ENCODE peak calls at places on chromosomes 1 and 21, in four cellular contexts. One of them, this sample, is unnamed.

GRCh38 chr21:41219498-41220207 is 51.7 kb downstream of the BACE2 start:
- DNase-seq in PC-3: peak; percentile 84
- DNase-seq in MM.1S: no peak
- DNase-seq in neural progenitor cell: no peak
- DNase-seq in this sample: no peak

GRCh38 chr1:62229468-62229867 is 34.8 kb downstream of the L1TD1 start:
- DNase-seq in neural progenitor cell: no peak
- DNase-seq in PC-3: no peak
- DNase-seq in MM.1S: no peak
- DNase-seq in this sample: no peak

GRCh38 chr1:1291023-1291528 is 10.8 kb downstream of the SCNN1D start:
- DNase-seq in MM.1S: no peak
- DNase-seq in neural progenitor cell: no peak
- DNase-seq in PC-3: peak; percentile 55
- DNase-seq in this sample: no peak

GRCh38 chr1:160309183-160309535 is 24.2 kb upstream of the PEX19 start:
- DNase-seq in neural progenitor cell: no peak
- DNase-seq in MM.1S: no peak
- DNase-seq in PC-3: peak; percentile 43
- DNase-seq in this sample: no peak

GRCh38 chr1:17016317-17016661 is 4.6 kb upstream of the ATP13A2 start:
- DNase-seq in PC-3: peak; percentile 50
- DNase-seq in MM.1S: no peak
- DNase-seq in neural progenitor cell: no peak
- DNase-seq in this sample: no peak

GRCh38 chr1:119870917-119871486 is 25.3 kb downstream of the ADAM30 start:
- DNase-seq in neural progenitor cell: peak; percentile 88
- DNase-seq in MM.1S: peak; percentile 31
- DNase-seq in PC-3: peak; percentile 92
- DNase-seq in this sample: peak; percentile 71

GRCh38 chr1:119005870-119006405 is 17.8 kb upstream of the TBX15 start:
- DNase-seq in PC-3: no peak
- DNase-seq in MM.1S: no peak
- DNase-seq in neural progenitor cell: no peak
- DNase-seq in this sample: no peak

GRCh38 chr1:18644469-18645171 is 14.0 kb downstream of the PAX7 start:
- DNase-seq in neural progenitor cell: no peak
- DNase-seq in MM.1S: no peak
- DNase-seq in PC-3: no peak
- DNase-seq in this sample: no peak

GRCh38 chr1:100152271-100152670 is 19.3 kb downstream of the TRMT13 start:
- DNase-seq in neural progenitor cell: no peak
- DNase-seq in MM.1S: no peak
- DNase-seq in PC-3: no peak
- DNase-seq in this sample: peak; percentile 44

GRCh38 chr1:235843458-235843857 is 23.2 kb downstream of the LYST start:
- DNase-seq in neural progenitor cell: peak; percentile 19
- DNase-seq in MM.1S: peak; percentile 25
- DNase-seq in PC-3: peak; percentile 71
- DNase-seq in this sample: peak; percentile 39

DNA sequence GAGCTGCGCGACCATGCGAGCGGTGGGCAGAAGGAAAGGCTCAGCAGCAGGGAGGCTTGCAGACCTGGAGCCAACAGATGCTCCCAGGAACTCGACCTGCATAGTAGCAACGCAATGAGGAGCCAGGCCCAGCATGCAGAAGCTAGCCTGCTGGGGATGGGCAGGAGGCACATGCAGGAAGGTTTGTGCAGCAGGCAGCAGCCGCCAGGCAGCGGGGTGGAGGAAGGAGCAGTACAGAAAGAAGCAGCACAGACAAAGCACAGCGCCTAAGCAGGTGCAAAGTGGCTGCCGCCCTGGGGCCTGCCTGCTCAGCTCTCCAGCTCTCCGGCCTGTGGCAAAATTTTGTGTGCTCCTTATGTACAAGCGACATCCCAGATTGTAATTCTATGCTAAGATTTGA is 213.5 kb upstream of the MAP1LC3C start:
- DNase-seq in neural progenitor cell: peak; percentile 58
- DNase-seq in PC-3: no peak
- DNase-seq in MM.1S: no peak
- DNase-seq in this sample: no peak
- TF ChIP-seq EZH2phosphoT487 in neural progenitor cell: no peak
- TF ChIP-seq EZH2phosphoT487 in PC-3: no peak
- TF ChIP-seq EZH2phosphoT487 in MM.1S: no peak
- TF ChIP-seq EZH2phosphoT487 in this sample: no peak

GRCh38 chr1:153646672-153647374 is 11.7 kb upstream of the SNAPIN start:
- DNase-seq in MM.1S: no peak
- DNase-seq in PC-3: no peak
- DNase-seq in neural progenitor cell: no peak
- DNase-seq in this sample: no peak

GRCh38 chr1:153649867-153650235 is 8.7 kb upstream of the SNAPIN start:
- DNase-seq in neural progenitor cell: no peak
- DNase-seq in PC-3: peak; percentile 76
- DNase-seq in MM.1S: no peak
- DNase-seq in this sample: no peak

GRCh38 chr1:153649137-153649866 is 9.2 kb upstream of the SNAPIN start:
- DNase-seq in PC-3: no peak
- DNase-seq in neural progenitor cell: no peak
- DNase-seq in MM.1S: no peak
- DNase-seq in this sample: no peak

GRCh38 chr1:153648000-153648643 is 10.4 kb upstream of the SNAPIN start:
- DNase-seq in neural progenitor cell: no peak
- DNase-seq in PC-3: no peak
- DNase-seq in MM.1S: no peak
- DNase-seq in this sample: no peak

GRCh38 chr1:153647375-153647714 is 11.2 kb upstream of the SNAPIN start:
- DNase-seq in PC-3: no peak
- DNase-seq in neural progenitor cell: no peak
- DNase-seq in MM.1S: no peak
- DNase-seq in this sample: no peak
- TF ChIP-seq CTCF in PC-3: no peak
- TF ChIP-seq CTCF in neural progenitor cell: no peak
- TF ChIP-seq CTCF in MM.1S: no peak
- TF ChIP-seq CTCF in this sample: no peak

GRCh38 chr1:245677446-245678240 is 522.9 kb downstream of the KIF26B start:
- DNase-seq in PC-3: no peak
- DNase-seq in MM.1S: no peak
- DNase-seq in neural progenitor cell: no peak
- DNase-seq in this sample: no peak

GRCh38 chr1:245671349-245671748 is 516.6 kb downstream of the KIF26B start:
- DNase-seq in MM.1S: no peak
- DNase-seq in neural progenitor cell: no peak
- DNase-seq in PC-3: no peak
- DNase-seq in this sample: no peak

GRCh38 chr1:245673920-245674414 is 519.2 kb downstream of the KIF26B start:
- DNase-seq in MM.1S: peak; percentile 15
- DNase-seq in PC-3: peak; percentile 13
- DNase-seq in neural progenitor cell: no peak
- DNase-seq in this sample: peak; percentile 83

GRCh38 chr1:245666412-245666811 is 511.6 kb downstream of the KIF26B start:
- DNase-seq in PC-3: no peak
- DNase-seq in MM.1S: no peak
- DNase-seq in neural progenitor cell: no peak
- DNase-seq in this sample: no peak

DNA sequence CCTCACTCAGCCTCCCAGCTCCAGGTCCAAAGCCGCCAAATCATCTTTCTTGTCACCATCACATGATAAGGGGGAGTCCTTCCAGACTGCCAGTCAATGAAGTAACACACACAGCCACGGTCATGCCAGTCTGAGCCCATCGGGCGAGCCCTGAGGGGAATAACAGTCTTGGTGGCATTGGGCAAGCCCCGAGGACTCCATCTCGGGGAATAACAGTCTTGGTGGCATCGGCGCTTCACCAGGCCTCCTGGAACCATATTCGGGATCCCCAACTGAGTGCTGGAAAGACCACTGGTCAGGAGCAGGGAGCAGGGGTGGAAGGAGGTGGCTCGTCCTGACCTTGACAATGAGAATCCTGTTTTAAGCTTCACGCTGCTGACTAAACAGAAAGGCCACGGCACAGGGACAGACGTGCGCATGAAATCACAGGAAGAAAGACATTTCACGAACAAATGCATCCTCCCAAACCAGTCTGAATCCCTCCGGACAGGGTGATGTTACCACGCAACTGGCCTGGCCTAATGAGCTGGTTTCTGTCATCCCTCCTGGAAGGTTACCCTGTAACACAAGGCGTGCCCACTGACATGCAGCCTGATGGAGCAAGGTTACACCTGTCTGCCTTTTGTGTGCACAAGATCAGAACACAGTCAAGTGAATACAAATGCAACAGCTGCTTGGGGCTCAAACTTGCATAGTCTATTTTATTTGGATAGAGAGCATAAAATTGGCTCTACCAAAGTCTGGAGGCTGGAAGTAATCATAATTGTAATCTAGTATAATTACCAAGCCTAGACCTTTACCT is 517.4 kb downstream of the KIF26B start:
- DNase-seq in neural progenitor cell: no peak
- DNase-seq in MM.1S: no peak
- DNase-seq in PC-3: no peak
- DNase-seq in this sample: no peak
- TF ChIP-seq EZH2phosphoT487 in neural progenitor cell: no peak
- TF ChIP-seq EZH2phosphoT487 in MM.1S: no peak
- TF ChIP-seq EZH2phosphoT487 in PC-3: no peak
- TF ChIP-seq EZH2phosphoT487 in this sample: no peak

GRCh38 chr1:156602557-156602993 is 1.3 kb upstream of the GPATCH4 start:
- DNase-seq in PC-3: peak; percentile 33
- DNase-seq in MM.1S: peak; percentile 46
- DNase-seq in neural progenitor cell: peak; percentile 43
- DNase-seq in this sample: peak; percentile 73
- TF ChIP-seq CTCF in PC-3: peak; percentile 70
- TF ChIP-seq CTCF in MM.1S: peak; percentile 61
- TF ChIP-seq CTCF in neural progenitor cell: peak; percentile 58
- TF ChIP-seq CTCF in this sample: peak; percentile 89

GRCh38 chr1:206974154-206974553 is 3.9 kb upstream of the FCAMR start:
- DNase-seq in neural progenitor cell: no peak
- DNase-seq in PC-3: no peak
- DNase-seq in MM.1S: no peak
- DNase-seq in this sample: no peak
- TF ChIP-seq EZH2phosphoT487 in neural progenitor cell: no peak
- TF ChIP-seq EZH2phosphoT487 in PC-3: no peak
- TF ChIP-seq EZH2phosphoT487 in MM.1S: no peak
- TF ChIP-seq EZH2phosphoT487 in this sample: no peak

GRCh38 chr1:221309711-221310110 is 430.5 kb downstream of the HLX start:
- DNase-seq in MM.1S: no peak
- DNase-seq in neural progenitor cell: no peak
- DNase-seq in PC-3: no peak
- DNase-seq in this sample: no peak

GRCh38 chr1:221303623-221304022 is 424.4 kb downstream of the HLX start:
- DNase-seq in PC-3: no peak
- DNase-seq in MM.1S: no peak
- DNase-seq in neural progenitor cell: no peak
- DNase-seq in this sample: no peak

GRCh38 chr1:221308534-221309511 is 429.6 kb downstream of the HLX start:
- DNase-seq in PC-3: no peak
- DNase-seq in neural progenitor cell: peak; percentile 22
- DNase-seq in MM.1S: no peak
- DNase-seq in this sample: no peak

GRCh38 chr1:221302357-221303147 is 423.3 kb downstream of the HLX start:
- DNase-seq in MM.1S: no peak
- DNase-seq in PC-3: no peak
- DNase-seq in neural progenitor cell: no peak
- DNase-seq in this sample: no peak

GRCh38 chr1:221306239-221306638 is 427.0 kb downstream of the HLX start:
- DNase-seq in PC-3: no peak
- DNase-seq in MM.1S: no peak
- DNase-seq in neural progenitor cell: no peak
- DNase-seq in this sample: no peak
- TF ChIP-seq CTCF in PC-3: no peak
- TF ChIP-seq CTCF in MM.1S: no peak
- TF ChIP-seq CTCF in neural progenitor cell: no peak
- TF ChIP-seq CTCF in this sample: no peak

GRCh38 chr1:244730153-244730933 is 77.4 kb downstream of the DESI2 start:
- DNase-seq in PC-3: peak; percentile 51
- DNase-seq in MM.1S: no peak
- DNase-seq in neural progenitor cell: peak; percentile 63
- DNase-seq in this sample: peak; percentile 27
- TF ChIP-seq EZH2phosphoT487 in PC-3: no peak
- TF ChIP-seq EZH2phosphoT487 in MM.1S: no peak
- TF ChIP-seq EZH2phosphoT487 in neural progenitor cell: peak; percentile 29
- TF ChIP-seq EZH2phosphoT487 in this sample: no peak

DNA sequence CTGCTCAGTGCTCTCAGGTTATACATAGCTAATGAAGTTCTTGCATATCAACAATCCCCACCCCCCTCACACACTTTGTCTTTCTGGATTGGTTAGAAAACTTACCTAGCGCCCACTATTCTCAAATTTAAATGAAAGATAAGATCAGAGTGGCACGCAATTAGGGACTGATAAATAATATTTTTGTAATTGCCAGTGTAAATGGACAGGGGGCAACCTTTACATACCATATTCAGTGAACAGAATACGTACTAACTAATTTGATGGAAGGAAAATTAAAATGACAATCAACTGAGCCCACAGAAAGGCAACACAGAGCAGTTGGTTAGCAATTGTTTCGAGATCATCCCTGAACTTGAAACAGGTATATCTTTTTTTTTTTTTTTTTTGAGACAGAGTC is 11.7 kb downstream of the SELL start:
- DNase-seq in neural progenitor cell: no peak
- DNase-seq in MM.1S: no peak
- DNase-seq in PC-3: no peak
- DNase-seq in this sample: no peak
- TF ChIP-seq CTCF in neural progenitor cell: no peak
- TF ChIP-seq CTCF in MM.1S: no peak
- TF ChIP-seq CTCF in PC-3: peak; percentile 17
- TF ChIP-seq CTCF in this sample: peak; percentile 17

DNA sequence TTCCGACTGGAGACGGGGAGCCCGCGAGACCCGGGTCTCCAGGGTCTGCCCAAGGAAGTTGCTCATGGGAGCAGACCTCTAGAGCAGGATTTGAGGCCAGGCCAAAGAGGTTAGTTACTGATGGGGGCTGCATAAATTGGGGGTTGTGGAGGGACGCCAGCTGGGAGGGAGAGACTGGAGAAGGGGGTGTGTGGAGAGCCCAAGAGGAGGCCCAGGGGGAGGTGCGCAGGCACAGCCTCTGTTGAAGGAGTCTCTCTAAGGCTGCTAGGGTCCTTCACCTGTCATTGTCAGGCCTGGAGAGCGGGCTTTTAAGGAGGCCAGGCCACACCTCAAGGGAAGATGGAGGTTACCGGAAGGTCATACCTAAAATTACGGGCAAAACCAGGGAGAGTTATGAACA is 363 bp downstream of the PLA2G5 start:
- DNase-seq in neural progenitor cell: no peak
- DNase-seq in PC-3: no peak
- DNase-seq in MM.1S: no peak
- DNase-seq in this sample: no peak
- TF ChIP-seq EZH2phosphoT487 in neural progenitor cell: no peak
- TF ChIP-seq EZH2phosphoT487 in PC-3: no peak
- TF ChIP-seq EZH2phosphoT487 in MM.1S: no peak
- TF ChIP-seq EZH2phosphoT487 in this sample: no peak

This sample was measured in OCI-LY7.